ENCODE peak calls at places on chromosomes 3 and 15, in eight cellular contexts. V is A549, H is amygdala, P is body of pancreas, G is globus pallidus, C is Ammon's horn, F is heart left ventricle, R is psoas muscle. Q is an unnamed sample.

GRCh38 chr15:86382341-86382740 is 302.7 kb downstream of the AGBL1 start:
- DNase-seq in V (no peak), H (no peak), P (no peak), G (no peak), C (no peak), F (no peak), R (no peak), Q (no peak)

GRCh38 chr3:149442845-149443544 is 31.5 kb upstream of the TM4SF4 start:
- DNase-seq in V (no peak), H (no peak), P (no peak), G (no peak), C (peak), F (no peak), R (no peak), Q (no peak)

GRCh38 chr3:104855702-104856101 is 511.0 kb upstream of the ALCAM start:
- DNase-seq in V (no peak), H (no peak), P (no peak), G (no peak), C (no peak), F (no peak), R (no peak), Q (no peak)

GRCh38 chr15:67968564-67969440 is 85.3 kb upstream of the PIAS1 start:
- DNase-seq in V (no peak), H (no peak), P (no peak), G (no peak), C (peak), F (no peak), R (no peak), Q (no peak)

GRCh38 chr3:158539414-158540014 is 31.5 kb upstream of the MLF1 start:
- DNase-seq in V (peak), H (no peak), P (peak), G (peak), C (peak), F (no peak), R (no peak), Q (no peak)

GRCh38 chr3:137542049-137542448 is 222.1 kb upstream of the SOX14 start:
- DNase-seq in V (no peak), H (no peak), P (no peak), G (no peak), C (no peak), F (no peak), R (no peak), Q (no peak)

GRCh38 chr15:35078221-35078915 is 6.7 kb downstream of the NANOGP8 start:
- DNase-seq in V (peak), H (peak), P (peak), G (peak), C (peak), F (no peak), R (no peak), Q (peak)

GRCh38 chr3:187903697-187904096 is 158.4 kb upstream of the BCL6 start:
- DNase-seq in V (no peak), H (no peak), P (no peak), G (no peak), C (no peak), F (no peak), R (no peak), Q (no peak)

GRCh38 chr3:32453346-32453745 is 49.3 kb downstream of the CMTM6 start:
- DNase-seq in V (peak), H (no peak), P (no peak), G (no peak), C (no peak), F (no peak), R (no peak), Q (no peak)

GRCh38 chr15:58666957-58667356 is 82.5 kb downstream of the ADAM10 start:
- DNase-seq in V (peak), H (no peak), P (no peak), G (peak), C (peak), F (no peak), R (no peak), Q (no peak)

GRCh38 chr3:31193871-31194270 is 299.4 kb upstream of the GADL1 start:
- DNase-seq in V (no peak), H (no peak), P (no peak), G (no peak), C (no peak), F (no peak), R (no peak), Q (no peak)

GRCh38 chr3:184778426-184779332 is 33.3 kb upstream of the VPS8 start:
- DNase-seq in V (no peak), H (no peak), P (no peak), G (no peak), C (no peak), F (no peak), R (no peak), Q (no peak)

GRCh38 chr3:158792709-158793108 is 9.1 kb upstream of the MFSD1 start:
- DNase-seq in V (peak), H (no peak), P (no peak), G (no peak), C (no peak), F (no peak), R (no peak), Q (no peak)

GRCh38 chr3:57958642-57959406 is 49.4 kb upstream of the FLNB start:
- DNase-seq in V (peak), H (no peak), P (no peak), G (no peak), C (no peak), F (peak), R (peak), Q (peak)